ENCODE peak calls at places on chromosomes 6 and 20, in nine cellular contexts. E is CD8-positive, alpha-beta T cell; V is spleen; H is endothelial cell; R is astrocyte; Y is upper lobe of right lung; T is HFFc6; Z is dorsolateral prefrontal cortex; J is vagina. P is an unnamed sample.

GRCh38 chr6:16275230-16275574 is 36.8 kb downstream of the GMPR start:
- DNase-seq in E (no peak), V (no peak), H (no peak), R (no peak), Y (no peak), T (no peak), Z (no peak), J (no peak), P (no peak)

GRCh38 chr6:113570176-113570575 is 287.0 kb upstream of the MARCKS start:
- DNase-seq in E (no peak), V (no peak), H (no peak), R (no peak), Y (no peak), T (no peak), Z (no peak), J (no peak), P (no peak)

GRCh38 chr20:53034899-53035298 is 62.7 kb downstream of the TSHZ2 start:
- DNase-seq in E (no peak), V (no peak), H (no peak), R (no peak), Y (no peak), T (no peak), Z (no peak), J (no peak), P (no peak)

GRCh38 chr20:59547596-59547995 is 56.7 kb upstream of the PHACTR3 start:
- DNase-seq in E (no peak), V (no peak), H (no peak), R (no peak), Y (no peak), T (no peak), Z (no peak), J (no peak), P (no peak)

GRCh38 chr6:26103141-26103769 is 16.0 kb downstream of the HFE start:
- DNase-seq in E (no peak), V (no peak), H (no peak), R (peak), Y (no peak), T (peak), Z (no peak), J (no peak), P (no peak)

GRCh38 chr6:155319902-155320301 is 5.6 kb upstream of the TFB1M start:
- DNase-seq in E (no peak), V (no peak), H (no peak), R (no peak), Y (no peak), T (no peak), Z (no peak), J (no peak), P (no peak)

GRCh38 chr6:33313709-33314514 is at the start of gene TAPBP:
- DNase-seq in E (peak), V (peak), H (peak), R (peak), Y (peak), T (peak), Z (peak), J (no peak), P (peak)

GRCh38 chr6:148365037-148365436 is 22.4 kb downstream of the SASH1 start:
- DNase-seq in E (no peak), V (no peak), H (no peak), R (no peak), Y (no peak), T (no peak), Z (no peak), J (no peak), P (no peak)

GRCh38 chr20:52171025-52171424 is 20.6 kb downstream of the ZFP64 start:
- DNase-seq in E (no peak), V (no peak), H (no peak), R (no peak), Y (no peak), T (no peak), Z (no peak), J (no peak), P (no peak)

DNA sequence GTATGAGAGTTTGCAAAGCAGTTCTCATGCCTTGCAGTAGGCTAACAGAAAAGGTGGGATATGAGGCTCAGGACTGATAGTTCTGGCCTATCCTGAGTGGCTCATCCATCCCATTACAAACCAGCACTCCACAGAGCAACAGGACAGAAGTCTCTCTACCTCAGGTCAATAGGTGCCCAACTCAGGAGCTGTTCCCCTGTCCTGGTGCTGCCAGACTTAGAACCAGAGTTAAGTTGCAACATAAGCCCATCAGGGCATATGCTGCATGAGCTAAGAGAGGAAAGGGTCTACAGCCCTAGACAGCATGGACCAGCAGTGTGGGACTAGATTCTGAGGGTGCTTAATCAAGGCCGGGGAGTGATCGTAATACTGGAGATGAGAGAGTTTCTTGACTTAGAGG is 104.8 kb upstream of the ECI2 start:
- DNase-seq in E (no peak), V (no peak), H (no peak), R (no peak), Y (no peak), T (no peak), Z (no peak), J (no peak), P (no peak)
- TF ChIP-seq CTCF in E (no peak), V (no peak), H (no peak), R (no peak), Y (no peak), T (no peak), Z (no peak), J (no peak), P (no peak)

GRCh38 chr6:6560909-6561308 is 27.6 kb upstream of the LY86 start:
- DNase-seq in E (no peak), V (no peak), H (no peak), R (no peak), Y (no peak), T (no peak), Z (no peak), J (no peak), P (no peak)
- TF ChIP-seq CTCF in E (no peak), V (no peak), H (no peak), R (no peak), Y (no peak), T (no peak), Z (no peak), J (no peak), P (no peak)

GRCh38 chr20:45067558-45067957 is 33.4 kb downstream of the KCNS1 start:
- DNase-seq in E (no peak), V (no peak), H (no peak), R (peak), Y (no peak), T (peak), Z (no peak), J (no peak), P (no peak)

GRCh38 chr20:45069261-45069660 is 31.7 kb downstream of the KCNS1 start:
- DNase-seq in E (no peak), V (no peak), H (no peak), R (no peak), Y (no peak), T (no peak), Z (no peak), J (no peak), P (no peak)

GRCh38 chr20:45067087-45067486 is 33.8 kb downstream of the KCNS1 start:
- DNase-seq in E (no peak), V (no peak), H (no peak), R (no peak), Y (no peak), T (no peak), Z (no peak), J (no peak), P (no peak)

GRCh38 chr20:45073182-45073581 is 27.7 kb downstream of the KCNS1 start:
- DNase-seq in E (no peak), V (no peak), H (no peak), R (peak), Y (no peak), T (no peak), Z (no peak), J (no peak), P (no peak)

GRCh38 chr20:45070932-45071632 is 29.8 kb downstream of the KCNS1 start:
- DNase-seq in E (no peak), V (no peak), H (no peak), R (no peak), Y (no peak), T (no peak), Z (no peak), J (no peak), P (no peak)
- TF ChIP-seq CTCF in E (no peak), V (no peak), H (no peak), R (no peak), Y (no peak), T (no peak), Z (no peak), J (no peak), P (no peak)

GRCh38 chr6:34463299-34463698 is 2.6 kb upstream of the PACSIN1 start:
- DNase-seq in E (no peak), V (no peak), H (no peak), R (no peak), Y (no peak), T (no peak), Z (no peak), J (no peak), P (no peak)

GRCh38 chr6:34466242-34467185 is 638 bp downstream of the PACSIN1 start:
- DNase-seq in E (no peak), V (peak), H (no peak), R (no peak), Y (no peak), T (no peak), Z (no peak), J (no peak), P (no peak)

GRCh38 chr6:34463849-34464248 is 2.0 kb upstream of the PACSIN1 start:
- DNase-seq in E (no peak), V (no peak), H (no peak), R (no peak), Y (no peak), T (no peak), Z (no peak), J (no peak), P (no peak)

GRCh38 chr6:34468378-34468892 is 2.6 kb downstream of the PACSIN1 start:
- DNase-seq in E (no peak), V (peak), H (no peak), R (no peak), Y (no peak), T (no peak), Z (no peak), J (no peak), P (no peak)

DNA sequence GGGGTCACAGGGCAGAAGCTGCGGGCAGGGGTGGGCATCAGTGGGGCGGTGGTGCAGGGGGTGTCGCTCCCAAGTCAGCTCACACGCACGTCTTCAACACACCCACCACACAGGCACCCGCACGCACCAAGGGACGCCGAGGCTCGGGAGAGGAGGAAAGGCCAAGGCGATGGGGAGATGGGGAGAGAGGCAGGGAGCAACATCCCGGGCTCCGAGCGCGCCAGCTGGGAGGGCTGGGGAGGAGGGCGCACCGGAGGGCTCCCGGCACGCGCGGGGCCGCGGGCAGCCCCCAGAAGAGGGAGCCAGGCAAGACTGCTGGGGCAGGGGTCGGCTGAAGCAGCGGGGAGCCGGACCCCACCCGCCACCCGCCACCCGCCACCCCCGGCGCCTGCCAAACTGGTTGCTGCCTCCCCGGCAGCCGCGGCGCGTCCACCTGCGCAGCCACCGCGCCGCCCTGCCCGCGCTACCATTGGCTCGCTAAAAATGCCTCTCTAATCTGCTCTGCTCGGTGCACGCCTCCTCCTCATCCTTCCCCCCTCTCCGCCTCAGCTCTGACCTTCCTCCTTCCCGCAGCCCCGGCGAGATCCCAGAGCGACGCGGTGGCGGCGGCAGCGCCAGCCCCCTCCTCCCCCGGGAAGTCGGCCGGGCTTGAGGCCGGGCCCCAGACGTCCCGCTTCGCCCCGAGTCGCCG is at the start of gene PACSIN1:
- DNase-seq in E (no peak), V (peak), H (peak), R (no peak), Y (no peak), T (no peak), Z (peak), J (no peak), P (peak)
- TF ChIP-seq CTCF in E (no peak), V (no peak), H (no peak), R (no peak), Y (no peak), T (no peak), Z (no peak), J (no peak), P (no peak)